ENCODE peak calls at places on chromosomes 11 and 22, in five cellular contexts. G is GM13976, Z is lower lobe of right lung, F is fibroblast of lung, H is GM10248. U is an unnamed sample.

GRCh38 chr11:12496181-12497025 is 119.0 kb downstream of the PARVA start:
- DNase-seq in G (no peak), Z (no peak), F (peak), H (no peak), U (no peak)

GRCh38 chr22:32880531-32880905 is 79.0 kb downstream of the TIMP3 start:
- DNase-seq in G (no peak), Z (no peak), F (no peak), H (no peak), U (no peak)

GRCh38 chr22:23220485-23221350 is 40.4 kb downstream of the BCR start:
- DNase-seq in G (peak), Z (peak), F (peak), H (peak), U (peak)

GRCh38 chr11:129695543-129696308 is 119.9 kb upstream of the TMEM45B start:
- DNase-seq in G (peak), Z (peak), F (peak), H (peak), U (peak)

GRCh38 chr11:57491371-57492061 is 24.0 kb downstream of the SLC43A1 start:
- DNase-seq in G (peak), Z (no peak), F (peak), H (peak), U (no peak)

GRCh38 chr11:85627998-85628770 is at the start of gene TMEM126B:
- DNase-seq in G (peak), Z (peak), F (peak), H (peak), U (peak)

GRCh38 chr11:102932678-102933077 is 22.9 kb downstream of the MMP13 start:
- DNase-seq in G (no peak), Z (no peak), F (no peak), H (no peak), U (no peak)

GRCh38 chr22:38782402-38783094 is 11.4 kb downstream of the DNAL4 start:
- DNase-seq in G (peak), Z (no peak), F (no peak), H (peak), U (no peak)

GRCh38 chr11:130071211-130071712 is 1.6 kb downstream of the APLP2 start:
- DNase-seq in G (no peak), Z (no peak), F (peak), H (no peak), U (no peak)

GRCh38 chr11:130037881-130038601 is 31.7 kb upstream of the APLP2 start:
- DNase-seq in G (no peak), Z (no peak), F (peak), H (no peak), U (no peak)

GRCh38 chr11:2348986-2349385 is 28.1 kb upstream of the CD81 start:
- DNase-seq in G (no peak), Z (no peak), F (peak), H (no peak), U (no peak)

GRCh38 chr11:35077709-35078695 is 61.0 kb upstream of the CD44 start:
- DNase-seq in G (peak), Z (no peak), F (no peak), H (no peak), U (no peak)

GRCh38 chr11:106286881-106287504 is 209.5 kb downstream of the AASDHPPT start:
- DNase-seq in G (no peak), Z (no peak), F (no peak), H (no peak), U (no peak)

GRCh38 chr11:120564573-120565301 is 53.2 kb downstream of the GRIK4 start:
- DNase-seq in G (peak), Z (peak), F (peak), H (peak), U (peak)

GRCh38 chr11:71428861-71429435 is 19.2 kb downstream of the DHCR7 start:
- DNase-seq in G (no peak), Z (no peak), F (peak), H (no peak), U (no peak)

GRCh38 chr11:107576497-107577086 is 11.1 kb upstream of the ALKBH8 start:
- DNase-seq in G (peak), Z (no peak), F (peak), H (peak), U (no peak)

GRCh38 chr22:25054943-25055511 is 102.5 kb downstream of the KIAA1671 start:
- DNase-seq in G (no peak), Z (no peak), F (no peak), H (no peak), U (no peak)

GRCh38 chr22:31148953-31149627 is 8.8 kb upstream of the PLA2G3 start:
- DNase-seq in G (peak), Z (peak), F (peak), H (peak), U (no peak)

GRCh38 chr11:73652856-73653559 is 6.6 kb downstream of the PLEKHB1 start:
- DNase-seq in G (no peak), Z (no peak), F (no peak), H (no peak), U (no peak)

GRCh38 chr11:117547911-117548310 is 220.3 kb downstream of the CEP164 start:
- DNase-seq in G (no peak), Z (peak), F (no peak), H (no peak), U (no peak)

GRCh38 chr11:112113539-112114457 is 27.1 kb downstream of the SDHD start:
- DNase-seq in G (peak), Z (no peak), F (peak), H (peak), U (no peak)

GRCh38 chr11:134332189-134332631 is 422 bp downstream of the GLB1L2 start:
- DNase-seq in G (no peak), Z (no peak), F (no peak), H (no peak), U (no peak)

GRCh38 chr11:76759517-76759916 is 23.6 kb upstream of the TSKU start:
- DNase-seq in G (no peak), Z (no peak), F (no peak), H (no peak), U (no peak)

GRCh38 chr11:45852018-45852711 is 4.9 kb downstream of the CRY2 start:
- DNase-seq in G (no peak), Z (no peak), F (no peak), H (no peak), U (no peak)
- TF ChIP-seq CTCF in G (no peak), Z (no peak), F (no peak), H (no peak), U (no peak)

DNA sequence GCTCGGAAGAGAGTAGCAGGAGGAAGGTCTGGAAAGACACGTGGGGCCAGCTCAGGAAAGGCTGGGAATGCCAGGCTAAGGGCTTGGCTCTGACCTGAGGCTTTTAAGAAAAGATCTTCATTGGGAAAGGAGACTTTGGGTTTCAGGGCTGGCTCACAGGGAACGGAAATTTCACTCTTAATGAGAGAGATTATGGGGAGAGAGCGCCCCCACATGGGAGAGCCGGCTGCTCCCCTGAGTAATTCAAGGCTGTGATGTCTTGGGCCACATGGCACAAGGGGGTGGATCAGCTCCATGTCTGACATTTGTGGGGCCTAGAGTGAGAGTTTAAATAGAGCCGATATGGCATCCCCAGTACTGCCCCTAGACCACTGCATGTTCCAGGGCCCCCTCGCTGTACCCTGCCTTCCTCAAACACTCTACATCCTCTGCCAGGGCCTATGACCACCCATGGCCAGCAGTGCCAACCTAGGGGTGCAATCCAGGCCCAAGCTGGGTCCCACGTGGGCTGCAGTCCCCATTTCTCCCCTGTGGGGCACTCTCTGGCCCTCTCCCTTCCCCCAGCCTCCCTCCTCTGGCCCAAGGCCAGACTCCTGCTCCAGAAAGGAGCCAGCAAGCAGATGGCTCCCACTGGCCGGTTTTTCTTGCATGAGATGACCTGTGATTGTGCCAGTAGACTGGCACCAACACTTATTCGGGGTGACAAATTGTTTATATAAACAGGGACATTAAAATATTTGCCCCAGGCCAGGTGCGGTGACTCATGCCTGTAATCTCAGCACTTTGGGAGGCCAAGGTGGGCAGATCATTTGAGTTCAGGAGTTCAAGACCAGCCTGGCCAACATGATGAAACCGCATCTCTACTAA is 75.2 kb downstream of the ISX start:
- DNase-seq in G (peak), Z (no peak), F (no peak), H (peak), U (no peak)
- TF ChIP-seq CTCF in G (peak), Z (no peak), F (no peak), H (peak), U (no peak)

GRCh38 chr11:9095421-9095820 is 4.0 kb upstream of the SCUBE2 start:
- DNase-seq in G (no peak), Z (no peak), F (no peak), H (no peak), U (no peak)
- TF ChIP-seq CTCF in G (peak), Z (peak), F (peak), H (peak), U (no peak)

GRCh38 chr22:46835288-46835687 is 72.8 kb downstream of the TBC1D22A start:
- DNase-seq in G (no peak), Z (no peak), F (no peak), H (no peak), U (no peak)

GRCh38 chr22:46835693-46836092 is 73.2 kb downstream of the TBC1D22A start:
- DNase-seq in G (no peak), Z (no peak), F (no peak), H (no peak), U (no peak)

GRCh38 chr22:46830841-46831240 is 68.4 kb downstream of the TBC1D22A start:
- DNase-seq in G (no peak), Z (no peak), F (no peak), H (no peak), U (no peak)

GRCh38 chr22:46830001-46830715 is 67.7 kb downstream of the TBC1D22A start:
- DNase-seq in G (no peak), Z (no peak), F (peak), H (no peak), U (no peak)

GRCh38 chr22:46833228-46833627 is 70.8 kb downstream of the TBC1D22A start:
- DNase-seq in G (no peak), Z (no peak), F (no peak), H (no peak), U (no peak)
- TF ChIP-seq CTCF in G (no peak), Z (no peak), F (no peak), H (no peak), U (no peak)

DNA sequence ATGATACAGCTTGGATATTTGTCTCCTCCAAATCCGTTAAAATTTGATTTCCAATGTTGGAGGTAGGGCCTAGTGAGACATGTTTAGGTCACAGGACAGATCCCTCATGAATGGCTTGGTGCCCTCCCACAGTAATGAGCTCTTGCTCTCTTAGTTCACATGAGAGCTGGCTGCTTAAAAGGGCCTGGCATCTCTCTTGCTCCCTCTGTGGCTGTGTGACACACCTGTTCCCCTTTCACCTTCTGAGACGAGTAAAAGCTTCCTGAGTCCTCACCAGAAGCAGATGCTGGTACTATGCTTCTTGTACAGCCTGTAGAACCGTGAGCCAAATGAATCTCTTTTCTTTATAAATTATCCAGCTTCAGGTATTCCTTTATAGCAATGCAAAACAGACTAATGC is 3.5 kb downstream of the VPS37C start:
- DNase-seq in G (no peak), Z (no peak), F (no peak), H (no peak), U (no peak)
- TF ChIP-seq CTCF in G (no peak), Z (no peak), F (no peak), H (no peak), U (no peak)

GRCh38 chr11:118672865-118673264 is 6.6 kb downstream of the TREH start:
- DNase-seq in G (no peak), Z (no peak), F (no peak), H (no peak), U (no peak)
- TF ChIP-seq CTCF in G (no peak), Z (no peak), F (no peak), H (no peak), U (no peak)

GRCh38 chr22:18078329-18079041 is 695 bp downstream of the PEX26 start:
- DNase-seq in G (peak), Z (peak), F (peak), H (peak), U (peak)
- TF ChIP-seq CTCF in G (peak), Z (no peak), F (no peak), H (peak), U (no peak)

DNA sequence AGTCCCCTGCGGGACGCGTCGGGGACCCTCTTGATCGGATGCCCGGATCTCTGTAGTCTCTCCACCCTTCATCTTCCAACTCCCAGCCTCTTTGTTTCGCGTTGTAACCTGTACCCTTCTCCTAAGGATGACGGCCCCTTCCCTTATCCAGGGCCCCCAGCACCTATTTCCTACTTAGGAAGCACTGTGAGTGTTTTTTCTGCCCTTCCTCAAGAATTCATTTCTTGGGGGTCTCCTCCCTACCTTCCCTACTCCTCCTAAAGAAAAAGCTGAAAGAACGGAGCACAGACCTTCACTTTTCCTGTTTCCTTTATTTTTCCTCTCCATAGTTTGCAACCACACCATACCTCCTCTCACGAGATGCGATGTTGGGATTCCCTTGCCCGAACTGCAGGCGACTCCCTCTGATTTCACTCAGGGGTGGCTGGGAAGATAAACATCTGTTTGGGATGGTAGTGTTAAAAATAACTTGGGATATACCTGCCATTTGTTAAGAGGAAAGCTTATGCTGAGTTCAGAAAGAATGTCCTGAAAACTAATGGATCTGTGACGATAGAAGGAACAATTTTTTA is 593 bp downstream of the FAM118B start:
- DNase-seq in G (no peak), Z (no peak), F (peak), H (no peak), U (no peak)
- TF ChIP-seq CTCF in G (no peak), Z (no peak), F (no peak), H (no peak), U (no peak)